ENCODE peak calls at places on chromosomes 6 and 20, in four cellular contexts. E, J, O and R are unnamed samples.

GRCh38 chr20:40646321-40647212 is 42.5 kb downstream of the MAFB start:
- DNase-seq in E (no peak), O (no peak), J (no peak), R (no peak)

GRCh38 chr6:67606905-67607828 is 1027.9 kb upstream of the ADGRB3 start:
- DNase-seq in E (no peak), O (no peak), J (no peak), R (no peak)

GRCh38 chr20:22771706-22772105 is 187.3 kb upstream of the FOXA2 start:
- DNase-seq in J (no peak), O (no peak), E (no peak), R (no peak)

GRCh38 chr6:150406948-150407347 is 38.1 kb downstream of the IYD start:
- DNase-seq in J (no peak), O (no peak), E (peak), R (no peak)

GRCh38 chr6:14276667-14277404 is 159.3 kb downstream of the CD83 start:
- DNase-seq in J (no peak), E (peak), O (peak), R (no peak)

GRCh38 chr6:47353822-47354221 is 44.1 kb upstream of the TNFRSF21 start:
- DNase-seq in O (no peak), J (no peak), E (no peak), R (no peak)

GRCh38 chr6:81981812-81982211 is 229.3 kb upstream of the TENT5A start:
- DNase-seq in O (no peak), J (peak), E (no peak), R (no peak)

GRCh38 chr6:157155838-157156237 is 167.5 kb downstream of the TMEM242 start:
- DNase-seq in J (no peak), O (no peak), E (peak), R (no peak)

GRCh38 chr20:38127011-38127621 is 38.0 kb downstream of the TGM2 start:
- DNase-seq in J (no peak), O (no peak), E (no peak), R (no peak)

GRCh38 chr20:38893485-38894090 is 32.6 kb upstream of the FAM83D start:
- DNase-seq in J (no peak), O (peak), E (peak), R (peak)

GRCh38 chr20:41141153-41141815 is 3.9 kb downstream of the PLCG1 start:
- DNase-seq in O (no peak), E (no peak), J (no peak), R (no peak)

GRCh38 chr6:119720160-119720559 is 370.6 kb upstream of the MAN1A1 start:
- DNase-seq in E (no peak), O (no peak), J (no peak), R (no peak)

GRCh38 chr6:114419175-114419574 is 76.4 kb upstream of the HS3ST5 start:
- DNase-seq in J (no peak), E (no peak), O (peak), R (no peak)

GRCh38 chr6:83707829-83708545 is 914 bp downstream of the SNAP91 start:
- DNase-seq in E (no peak), J (no peak), O (no peak), R (peak)

GRCh38 chr6:105320766-105321165 is 82.1 kb downstream of the PREP start:
- DNase-seq in O (no peak), E (no peak), J (no peak), R (no peak)

GRCh38 chr6:107714104-107714503 is 110.0 kb downstream of the SCML4 start:
- DNase-seq in O (no peak), J (no peak), E (no peak), R (no peak)

GRCh38 chr6:99330159-99330558 is 19.3 kb downstream of the FAXC start:
- DNase-seq in E (peak), O (peak), J (no peak), R (no peak)

GRCh38 chr20:24879875-24880274 is 69.2 kb upstream of the CST7 start:
- DNase-seq in O (no peak), E (no peak), J (no peak), R (no peak)

GRCh38 chr20:44979090-44979621 is 12.8 kb downstream of the STK4 start:
- DNase-seq in E (peak), O (peak), J (no peak), R (no peak)

GRCh38 chr6:88165087-88165876 is 865 bp downstream of the CNR1 start:
- DNase-seq in O (no peak), J (no peak), E (no peak), R (no peak)

GRCh38 chr6:17930321-17930993 is 57.0 kb downstream of the KIF13A start:
- DNase-seq in J (no peak), O (no peak), E (no peak), R (no peak)

GRCh38 chr6:98832282-98833100 is 1.9 kb upstream of the POU3F2 start:
- DNase-seq in E (no peak), O (no peak), J (peak), R (no peak)

GRCh38 chr6:10404107-10404798 is 10.6 kb downstream of the TFAP2A start:
- DNase-seq in J (peak), E (peak), O (peak), R (peak)

GRCh38 chr6:36838896-36839818 is at the start of gene CPNE5:
- DNase-seq in O (no peak), E (no peak), J (no peak), R (no peak)

GRCh38 chr6:36837686-36838085 is 1.6 kb downstream of the CPNE5 start:
- DNase-seq in E (no peak), O (no peak), J (no peak), R (no peak)

GRCh38 chr6:36834576-36835293 is 4.5 kb downstream of the CPNE5 start:
- DNase-seq in O (no peak), E (no peak), J (no peak), R (no peak)

GRCh38 chr6:36836771-36837339 is 2.4 kb downstream of the CPNE5 start:
- DNase-seq in J (no peak), E (no peak), O (no peak), R (no peak)

DNA sequence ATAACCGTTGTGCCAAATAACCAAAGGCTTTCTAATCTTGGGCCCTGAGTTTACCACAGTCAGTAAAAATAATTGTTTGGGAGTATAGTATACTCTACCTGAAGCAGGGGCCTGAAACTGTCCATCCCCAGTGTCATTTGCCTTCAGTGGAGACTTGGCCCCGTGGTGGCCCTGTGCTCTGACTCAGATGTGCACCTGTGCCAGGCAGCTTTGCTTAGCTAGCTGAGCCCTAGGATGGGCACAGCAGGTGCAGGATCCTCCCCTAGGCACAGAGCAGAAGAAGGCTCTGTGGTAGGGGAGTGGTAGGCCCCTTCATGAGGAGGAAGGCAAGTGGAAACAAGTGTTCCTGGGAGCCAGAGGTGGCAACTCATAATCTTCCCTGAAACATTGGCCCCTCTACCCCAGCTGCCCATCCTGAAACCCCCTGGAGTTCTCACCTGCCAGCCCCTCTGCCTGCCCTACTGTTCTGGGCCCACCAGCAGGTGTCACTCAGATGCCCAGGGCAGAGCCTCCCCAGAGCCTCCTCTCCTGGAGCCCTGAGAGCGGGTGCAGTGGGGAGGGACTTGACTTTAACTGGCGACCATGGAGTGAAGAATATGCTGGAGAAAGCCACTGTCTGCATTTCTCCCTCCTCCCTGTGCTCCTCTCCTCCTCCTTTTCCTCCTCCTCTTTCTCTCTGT is 3.0 kb downstream of the CPNE5 start:
- DNase-seq in J (no peak), O (no peak), E (no peak), R (no peak)
- TF ChIP-seq CTCF in J (peak), O (no peak), E (no peak), R (no peak)

GRCh38 chr6:38720295-38720694 is 5.2 kb downstream of the DNAH8 start:
- DNase-seq in J (no peak), E (no peak), O (no peak), R (no peak)
- TF ChIP-seq CTCF in J (peak), E (peak), O (no peak), R (peak)

GRCh38 chr6:131910219-131910589 is 41.0 kb downstream of the CCN2 start:
- DNase-seq in O (no peak), E (no peak), J (no peak), R (no peak)
- TF ChIP-seq CTCF in O (no peak), E (no peak), J (no peak), R (no peak)

DNA sequence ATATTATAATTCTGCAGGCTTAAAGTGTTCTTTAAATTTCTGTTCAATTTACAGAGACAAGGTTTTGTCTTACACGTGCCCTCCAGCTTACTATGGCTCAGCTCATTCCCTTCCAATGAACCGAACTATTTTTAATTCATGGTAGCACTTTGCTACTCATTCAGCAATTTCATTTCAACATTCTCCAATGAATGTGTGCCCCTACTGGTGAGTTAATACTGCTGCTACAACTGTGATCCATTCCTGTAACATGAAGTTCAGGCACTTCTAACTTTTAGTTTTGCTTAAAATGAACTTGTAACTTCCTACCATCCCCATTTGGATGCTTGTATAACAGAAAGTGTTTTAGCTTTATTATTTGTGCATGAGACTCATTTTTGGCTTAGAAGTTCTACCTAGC is 99.7 kb downstream of the F13A1 start:
- DNase-seq in E (peak), J (no peak), O (no peak), R (no peak)
- TF ChIP-seq CTCF in E (peak), J (no peak), O (peak), R (peak)

GRCh38 chr20:63777614-63778013 is 38.0 kb downstream of the SLC2A4RG start:
- DNase-seq in O (no peak), E (no peak), J (no peak), R (no peak)
- TF ChIP-seq CTCF in O (no peak), E (no peak), J (no peak), R (no peak)

GRCh38 chr6:145502417-145502816 is 232.9 kb downstream of the EPM2A start:
- DNase-seq in O (no peak), E (no peak), J (no peak), R (no peak)

GRCh38 chr6:145507251-145507650 is 228.1 kb downstream of the EPM2A start:
- DNase-seq in O (no peak), E (no peak), J (no peak), R (no peak)

GRCh38 chr6:145506554-145506953 is 228.8 kb downstream of the EPM2A start:
- DNase-seq in E (no peak), O (no peak), J (no peak), R (no peak)

DNA sequence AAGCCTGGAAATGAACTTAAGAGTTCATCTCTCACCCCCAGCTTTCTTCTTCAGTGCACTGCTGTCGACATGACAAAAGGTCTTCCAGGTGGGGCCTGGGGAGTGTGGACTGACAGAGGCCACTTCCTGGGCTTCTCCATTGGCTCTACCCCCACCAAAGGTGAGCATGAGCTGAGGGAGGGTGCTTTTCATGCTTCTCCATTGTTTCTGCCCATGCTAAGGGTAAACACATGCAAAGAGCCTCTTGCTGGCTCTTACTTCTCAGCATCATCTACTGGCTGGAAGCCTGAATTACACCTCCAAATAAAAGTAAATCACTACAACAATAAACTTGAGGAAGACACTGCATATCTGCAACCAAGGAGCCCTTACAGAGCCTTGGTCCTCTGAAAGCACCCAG is 227.2 kb downstream of the EPM2A start:
- DNase-seq in O (no peak), E (peak), J (no peak), R (no peak)
- TF ChIP-seq CTCF in O (no peak), E (peak), J (peak), R (no peak)

GRCh38 chr6:162251257-162251656 is 476.3 kb downstream of the PRKN start:
- DNase-seq in J (no peak), E (peak), O (no peak), R (no peak)
- TF ChIP-seq CTCF in J (no peak), E (no peak), O (no peak), R (peak)